ENCODE peak calls at places on chromosome 6, in four cellular contexts. R, B, M and L are unnamed samples.

GRCh38 chr6:155154158-155154830 is 109.5 kb upstream of the CLDN20 start:
- DNase-seq in R (no peak), B (peak), M (peak), L (no peak)

GRCh38 chr6:33599413-33599911 is 19.4 kb upstream of the BAK1 start:
- DNase-seq in R (no peak), B (no peak), M (no peak), L (no peak)

GRCh38 chr6:7004581-7005297 is 103.0 kb upstream of the RREB1 start:
- DNase-seq in R (no peak), B (no peak), M (no peak), L (no peak)

GRCh38 chr6:118506071-118506638 is 41.9 kb upstream of the PLN start:
- DNase-seq in R (no peak), B (peak), M (no peak), L (no peak)

GRCh38 chr6:110654096-110654820 is 161.0 kb downstream of the CDK19 start:
- DNase-seq in R (no peak), B (no peak), M (peak), L (no peak)

GRCh38 chr6:33897193-33897479 is 93.3 kb upstream of the MLN start:
- DNase-seq in R (no peak), B (no peak), M (no peak), L (no peak)

GRCh38 chr6:77026341-77026740 is 436.9 kb downstream of the HTR1B start:
- DNase-seq in R (no peak), B (no peak), M (no peak), L (no peak)

GRCh38 chr6:135270676-135271536 is 89.8 kb downstream of the MYB start:
- DNase-seq in R (no peak), B (no peak), M (no peak), L (peak)

GRCh38 chr6:43310137-43310536 is 1.5 kb upstream of the CRIP3 start:
- DNase-seq in R (no peak), B (no peak), M (no peak), L (no peak)

GRCh38 chr6:156595481-156595880 is 181.7 kb upstream of the ARID1B start:
- DNase-seq in R (no peak), B (no peak), M (no peak), L (no peak)

GRCh38 chr6:139187489-139187888 is 52.6 kb downstream of the HECA start:
- DNase-seq in R (no peak), B (no peak), M (no peak), L (no peak)

GRCh38 chr6:127340171-127340570 is 3.2 kb downstream of the ECHDC1 start:
- DNase-seq in R (no peak), B (no peak), M (no peak), L (no peak)

GRCh38 chr6:106097368-106098231 is 11.5 kb downstream of the PRDM1 start:
- DNase-seq in R (peak), B (peak), M (no peak), L (no peak)

GRCh38 chr6:165049362-165049761 is 260.0 kb downstream of the C6orf118 start:
- DNase-seq in R (no peak), B (peak), M (peak), L (peak)

GRCh38 chr6:81892911-81893310 is 140.4 kb upstream of the TENT5A start:
- DNase-seq in R (no peak), B (no peak), M (no peak), L (no peak)

GRCh38 chr6:69732640-69733039 is 64.2 kb downstream of the LMBRD1 start:
- DNase-seq in R (peak), B (peak), M (no peak), L (no peak)

GRCh38 chr6:24876496-24877465 is 59.0 kb downstream of the RIPOR2 start:
- DNase-seq in R (no peak), B (no peak), M (no peak), L (peak)

GRCh38 chr6:36139431-36139830 is 9.1 kb downstream of the MAPK13 start:
- DNase-seq in R (no peak), B (peak), M (no peak), L (peak)

GRCh38 chr6:166826264-166826663 is 130.1 kb downstream of the RNASET2 start:
- DNase-seq in R (no peak), B (no peak), M (no peak), L (no peak)

GRCh38 chr6:41546475-41546865 is 289 bp downstream of the FOXP4 start:
- DNase-seq in R (no peak), B (no peak), M (no peak), L (no peak)

GRCh38 chr6:111552241-111552744 is 53.4 kb downstream of the TRAF3IP2 start:
- DNase-seq in R (no peak), B (no peak), M (no peak), L (peak)

GRCh38 chr6:99432877-99433276 is 7.8 kb upstream of the PNISR start:
- DNase-seq in R (no peak), B (no peak), M (peak), L (no peak)

GRCh38 chr6:136331461-136331860 is 41.8 kb upstream of the BCLAF1 start:
- DNase-seq in R (no peak), B (no peak), M (no peak), L (no peak)

GRCh38 chr6:130018830-130019795 is 732 bp downstream of the L3MBTL3 start:
- DNase-seq in R (no peak), B (peak), M (no peak), L (peak)

GRCh38 chr6:26020983-26021349 is 58.4 kb downstream of the TRIM38 start:
- DNase-seq in R (no peak), B (no peak), M (no peak), L (peak)

DNA sequence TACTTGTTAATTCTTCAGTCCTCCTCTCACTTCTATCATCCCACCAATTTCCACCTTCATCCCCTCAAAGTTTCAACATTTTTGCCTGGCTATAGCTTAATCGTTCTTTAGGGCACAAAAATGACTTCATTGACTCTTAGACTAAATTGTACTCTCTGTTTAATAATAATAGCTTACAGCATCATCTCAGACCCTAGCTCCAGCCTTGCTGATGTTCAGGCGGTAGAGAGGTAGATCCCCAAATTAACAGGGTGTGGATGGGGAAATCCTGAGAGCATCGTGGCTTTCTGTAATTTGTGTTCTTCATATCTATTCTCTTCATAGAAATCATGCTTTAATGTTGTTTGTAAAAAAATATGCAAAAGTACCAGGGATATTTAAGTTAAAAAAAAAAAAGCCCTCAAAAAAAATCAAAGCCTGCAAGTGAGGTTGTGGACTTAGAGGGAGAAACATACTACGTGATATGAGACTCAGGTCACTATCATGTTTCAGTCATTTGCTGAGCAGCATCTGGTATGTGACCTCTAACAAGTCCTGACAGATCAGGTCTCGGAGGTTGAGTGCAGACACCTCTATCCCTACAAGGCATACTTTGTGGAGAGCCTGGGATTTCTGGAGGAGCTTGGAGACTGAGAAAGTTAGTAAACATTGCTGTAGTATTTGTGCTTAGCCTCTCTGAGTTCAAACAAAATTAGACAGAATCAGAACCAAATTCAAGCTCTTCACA is 1063.3 kb upstream of the CITED2 start:
- DNase-seq in R (no peak), B (no peak), M (no peak), L (no peak)
- TF ChIP-seq TCF7 in R (no peak), B (no peak), M (no peak), L (no peak)

DNA sequence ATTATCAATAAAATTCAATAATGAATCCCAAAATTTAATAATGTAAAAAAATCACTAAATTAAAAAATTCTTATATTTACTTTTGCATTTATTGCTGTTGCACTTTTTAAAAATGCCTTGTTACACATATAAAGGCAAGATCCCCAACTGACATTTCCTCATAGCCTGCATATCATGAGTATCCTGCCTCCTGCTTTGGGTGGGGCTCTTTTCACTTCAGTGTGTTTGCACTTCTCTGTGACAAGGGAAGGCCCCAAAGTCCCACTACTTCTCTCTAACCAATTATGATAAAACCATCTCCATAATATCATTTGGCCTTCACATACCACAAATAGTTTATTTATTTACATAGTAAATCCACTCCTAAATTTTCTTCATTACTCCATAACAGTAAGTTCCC is 446.1 kb upstream of the MARCKS start:
- DNase-seq in R (no peak), B (no peak), M (peak), L (no peak)
- TF ChIP-seq TCF7 in R (no peak), B (no peak), M (no peak), L (no peak)

GRCh38 chr6:20377623-20378265 is 23.9 kb upstream of the E2F3 start:
- DNase-seq in R (no peak), B (no peak), M (no peak), L (no peak)
- TF ChIP-seq TCF7 in R (no peak), B (no peak), M (no peak), L (no peak)

GRCh38 chr6:108362455-108362854 is 67.6 kb downstream of the AFG1L start:
- DNase-seq in R (no peak), B (no peak), M (no peak), L (no peak)

GRCh38 chr6:108359901-108360882 is 65.3 kb downstream of the AFG1L start:
- DNase-seq in R (no peak), B (no peak), M (no peak), L (no peak)

GRCh38 chr6:108363113-108363512 is 68.3 kb downstream of the AFG1L start:
- DNase-seq in R (no peak), B (no peak), M (peak), L (no peak)

GRCh38 chr6:108360919-108361311 is 66.1 kb downstream of the AFG1L start:
- DNase-seq in R (no peak), B (no peak), M (no peak), L (no peak)

GRCh38 chr6:108361312-108361932 is 66.6 kb downstream of the AFG1L start:
- DNase-seq in R (no peak), B (peak), M (no peak), L (no peak)
- TF ChIP-seq TCF7 in R (no peak), B (no peak), M (no peak), L (no peak)

GRCh38 chr6:38566295-38566694 is 73.4 kb downstream of the BTBD9 start:
- DNase-seq in R (no peak), B (no peak), M (no peak), L (no peak)

GRCh38 chr6:38571721-38572120 is 68.0 kb downstream of the BTBD9 start:
- DNase-seq in R (no peak), B (no peak), M (no peak), L (no peak)

GRCh38 chr6:38570750-38571149 is 69.0 kb downstream of the BTBD9 start:
- DNase-seq in R (no peak), B (no peak), M (no peak), L (no peak)

GRCh38 chr6:38564301-38564700 is 75.4 kb downstream of the BTBD9 start:
- DNase-seq in R (no peak), B (no peak), M (no peak), L (no peak)

DNA sequence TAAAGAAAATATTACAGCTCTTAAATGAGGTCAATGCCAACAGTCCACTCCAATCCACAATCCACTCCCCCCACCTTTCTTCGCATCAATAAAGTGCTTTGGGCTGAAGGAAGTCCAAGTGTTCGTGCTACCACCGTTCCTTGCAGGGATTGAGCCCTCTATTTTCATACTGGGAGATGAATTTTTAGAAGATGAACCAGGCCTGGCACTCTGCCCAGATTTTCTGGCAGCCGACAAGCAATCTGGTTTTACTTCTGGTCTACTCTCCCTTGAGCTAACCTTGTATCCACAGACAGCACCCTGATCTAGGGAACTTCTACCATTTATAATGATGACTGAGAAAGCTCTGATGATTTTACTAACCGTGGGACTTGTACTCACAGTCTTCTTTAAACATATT is 72.3 kb downstream of the BTBD9 start:
- DNase-seq in R (no peak), B (no peak), M (no peak), L (no peak)
- TF ChIP-seq TCF7 in R (no peak), B (no peak), M (no peak), L (no peak)

GRCh38 chr6:163391983-163392382 is 22.5 kb upstream of the QKI start:
- DNase-seq in R (no peak), B (no peak), M (no peak), L (no peak)
- TF ChIP-seq TCF7 in R (no peak), B (no peak), M (no peak), L (no peak)

GRCh38 chr6:158071121-158072082 is 89.7 kb downstream of the SYNJ2 start:
- DNase-seq in R (no peak), B (no peak), M (no peak), L (no peak)

GRCh38 chr6:158068893-158069799 is 87.5 kb downstream of the SYNJ2 start:
- DNase-seq in R (no peak), B (peak), M (no peak), L (no peak)

GRCh38 chr6:158068156-158068892 is 86.7 kb downstream of the SYNJ2 start:
- DNase-seq in R (no peak), B (no peak), M (no peak), L (no peak)

GRCh38 chr6:158070513-158070912 is 88.8 kb downstream of the SYNJ2 start:
- DNase-seq in R (no peak), B (no peak), M (no peak), L (no peak)

DNA sequence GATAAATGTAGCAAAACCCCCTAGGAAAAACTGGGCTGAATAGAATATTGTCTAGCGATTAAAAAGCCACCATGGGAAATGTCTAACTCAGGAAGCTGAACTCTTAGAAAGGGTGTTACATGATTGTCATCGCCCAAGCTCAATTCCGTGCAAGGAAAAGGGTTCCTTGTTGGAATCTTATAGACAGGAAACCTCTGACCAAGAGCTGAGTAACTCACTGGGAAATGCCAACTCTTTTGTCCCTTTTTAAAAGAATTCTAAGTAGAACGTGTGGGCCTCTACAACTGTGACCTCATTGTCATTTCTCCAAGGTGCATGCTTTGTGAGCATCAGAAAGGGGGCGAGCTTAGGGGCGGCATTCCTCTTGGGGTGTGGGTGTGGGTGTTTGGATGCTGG is 88.1 kb downstream of the SYNJ2 start:
- DNase-seq in R (no peak), B (no peak), M (no peak), L (no peak)
- TF ChIP-seq TCF7 in R (no peak), B (no peak), M (no peak), L (no peak)